ENCODE peak calls at places on chromosomes 13 and 19, in ten cellular contexts. Y is right atrium auricular region, T is ovary, V is Peyer's patch, O is psoas muscle, D is neural crest cell, S is omental fat pad, U is GM10248, Z is uterus, E is breast epithelium. M is an unnamed sample.

GRCh38 chr13:46612258-46612657 is 59.3 kb downstream of the LRCH1 start:
- DNase-seq in Y (no peak), T (no peak), V (no peak), O (no peak), D (no peak), S (no peak), U (no peak), Z (no peak), E (no peak), M (no peak)

GRCh38 chr13:50094615-50095293 is 79.5 kb downstream of the KCNRG start:
- DNase-seq in Y (no peak), T (no peak), V (no peak), O (no peak), D (no peak), S (no peak), U (no peak), Z (no peak), E (no peak), M (no peak)

GRCh38 chr19:4057913-4058695 is 8.6 kb downstream of the ZBTB7A start:
- DNase-seq in Y (peak), T (peak), V (no peak), O (peak), D (no peak), S (peak), U (no peak), Z (peak), E (peak), M (no peak)

GRCh38 chr13:114053026-114053425 is 79.2 kb upstream of the C13orf46 start:
- DNase-seq in Y (no peak), T (no peak), V (no peak), O (no peak), D (no peak), S (no peak), U (no peak), Z (no peak), E (no peak), M (no peak)

GRCh38 chr19:14575428-14575980 is 3.6 kb upstream of the NDUFB7 start:
- DNase-seq in Y (no peak), T (no peak), V (no peak), O (no peak), D (no peak), S (no peak), U (no peak), Z (no peak), E (no peak), M (no peak)

GRCh38 chr13:76709851-76710250 is 176.4 kb downstream of the KCTD12 start:
- DNase-seq in Y (no peak), T (no peak), V (no peak), O (no peak), D (no peak), S (no peak), U (no peak), Z (no peak), E (no peak), M (no peak)

GRCh38 chr13:110942248-110942981 is 27.5 kb upstream of the ANKRD10 start:
- DNase-seq in Y (no peak), T (no peak), V (no peak), O (no peak), D (no peak), S (no peak), U (no peak), Z (no peak), E (no peak), M (no peak)

GRCh38 chr13:113794086-113794485 is 35.1 kb downstream of the TMEM255B start:
- DNase-seq in Y (no peak), T (no peak), V (no peak), O (no peak), D (no peak), S (no peak), U (no peak), Z (no peak), E (no peak), M (no peak)

GRCh38 chr13:104256701-104257100 is 1190.5 kb upstream of the SLC10A2 start:
- DNase-seq in Y (no peak), T (no peak), V (no peak), O (no peak), D (no peak), S (no peak), U (no peak), Z (no peak), E (no peak), M (no peak)

GRCh38 chr13:92436927-92437326 is 789.7 kb upstream of the GPC6 start:
- DNase-seq in Y (no peak), T (no peak), V (no peak), O (no peak), D (no peak), S (no peak), U (no peak), Z (no peak), E (no peak), M (no peak)

GRCh38 chr19:35204799-35205732 is 23.5 kb downstream of the FAM187B start:
- DNase-seq in Y (no peak), T (no peak), V (peak), O (no peak), D (no peak), S (no peak), U (peak), Z (no peak), E (no peak), M (no peak)

GRCh38 chr13:49624207-49624606 is 4.1 kb upstream of the ARL11 start:
- DNase-seq in Y (no peak), T (no peak), V (no peak), O (no peak), D (no peak), S (no peak), U (no peak), Z (no peak), E (no peak), M (no peak)

GRCh38 chr19:51691122-51692064 is 1.7 kb upstream of the SPACA6 start:
- DNase-seq in Y (peak), T (no peak), V (no peak), O (no peak), D (no peak), S (no peak), U (no peak), Z (no peak), E (no peak), M (peak)

GRCh38 chr19:37361994-37362393 is 8.9 kb upstream of the ZNF527 start:
- DNase-seq in Y (no peak), T (no peak), V (no peak), O (no peak), D (no peak), S (no peak), U (no peak), Z (no peak), E (no peak), M (no peak)

GRCh38 chr13:112200200-112200599 is 133.3 kb downstream of the SOX1 start:
- DNase-seq in Y (no peak), T (no peak), V (no peak), O (no peak), D (no peak), S (no peak), U (no peak), Z (no peak), E (no peak), M (no peak)

GRCh38 chr19:40266912-40267600 is 18.1 kb downstream of the AKT2 start:
- DNase-seq in Y (no peak), T (no peak), V (no peak), O (no peak), D (no peak), S (no peak), U (no peak), Z (no peak), E (no peak), M (no peak)

DNA sequence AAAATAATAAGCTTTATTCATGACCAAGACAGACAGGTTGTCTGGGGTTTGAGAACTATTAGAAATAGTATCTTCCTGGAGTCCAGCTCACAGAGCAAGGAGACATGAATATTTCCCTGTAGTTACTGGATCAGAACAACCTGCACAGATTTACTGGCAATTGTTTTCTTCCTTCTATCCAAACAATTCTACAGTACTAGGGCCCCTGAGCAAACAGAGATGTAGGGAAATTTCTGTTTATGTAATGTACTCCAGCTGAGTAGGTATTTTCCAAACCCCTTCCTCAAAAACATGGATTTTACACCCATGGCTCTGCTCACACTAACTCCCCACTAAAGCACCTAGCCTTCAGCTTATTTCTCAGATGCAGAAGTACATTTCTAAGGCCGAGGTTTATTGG is 557.6 kb downstream of the GPC6 start:
- DNase-seq in Y (no peak), T (no peak), V (no peak), O (no peak), D (no peak), S (no peak), U (no peak), Z (no peak), E (no peak), M (no peak)
- TF ChIP-seq CTCF in Y (no peak), T (no peak), V (no peak), O (no peak), D (no peak), S (no peak), U (no peak), Z (no peak), E (no peak), M (no peak)

GRCh38 chr13:109644956-109645355 is 141.4 kb downstream of the IRS2 start:
- DNase-seq in Y (no peak), T (no peak), V (no peak), O (no peak), D (no peak), S (no peak), U (no peak), Z (no peak), E (no peak), M (no peak)
- TF ChIP-seq CTCF in Y (no peak), T (no peak), V (no peak), O (no peak), D (no peak), S (no peak), U (no peak), Z (no peak), E (no peak), M (no peak)

GRCh38 chr13:28199089-28199488 is 60.7 kb downstream of the PAN3 start:
- DNase-seq in Y (no peak), T (no peak), V (no peak), O (no peak), D (no peak), S (no peak), U (no peak), Z (no peak), E (no peak), M (no peak)
- TF ChIP-seq CTCF in Y (peak), T (no peak), V (no peak), O (no peak), D (peak), S (no peak), U (no peak), Z (no peak), E (no peak), M (no peak)

GRCh38 chr19:19064098-19064722 is 416 bp downstream of the SLC25A42 start:
- DNase-seq in Y (no peak), T (peak), V (no peak), O (no peak), D (no peak), S (no peak), U (no peak), Z (no peak), E (peak), M (no peak)
- TF ChIP-seq CTCF in Y (peak), T (no peak), V (peak), O (no peak), D (peak), S (no peak), U (peak), Z (no peak), E (no peak), M (peak)

DNA sequence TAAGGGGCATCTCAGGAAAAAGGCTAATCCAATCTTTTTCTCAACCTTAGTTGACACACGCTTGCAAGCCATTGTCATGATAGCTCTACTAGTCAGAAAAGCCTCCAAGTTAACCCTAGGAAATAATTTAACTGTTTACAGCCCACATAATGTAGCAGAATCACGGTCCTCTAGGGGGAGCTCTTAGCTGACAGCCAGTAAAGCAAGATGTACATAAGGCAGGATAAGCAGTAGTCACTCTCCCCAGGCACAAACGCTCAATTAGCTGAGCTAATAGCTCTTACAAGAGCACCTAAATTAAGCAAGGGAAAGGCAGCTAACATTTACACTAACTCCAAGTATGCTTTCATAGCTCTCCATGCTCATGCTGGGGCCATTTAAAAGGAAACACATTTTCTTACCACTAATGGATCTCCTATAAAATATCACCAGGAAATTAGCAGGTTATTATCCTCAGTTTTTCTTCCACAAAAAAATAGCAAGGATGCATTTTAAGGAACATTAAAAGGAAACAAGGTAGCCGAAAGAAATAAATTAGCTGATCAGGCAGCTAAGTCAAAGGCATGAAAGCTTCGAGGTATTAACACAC is 33.7 kb upstream of the ZSCAN5A start:
- DNase-seq in Y (no peak), T (no peak), V (no peak), O (no peak), D (no peak), S (no peak), U (no peak), Z (no peak), E (no peak), M (no peak)
- TF ChIP-seq CTCF in Y (peak), T (no peak), V (no peak), O (no peak), D (peak), S (no peak), U (peak), Z (no peak), E (no peak), M (no peak)

GRCh38 chr13:74795526-74795925 is 661.3 kb upstream of the KLF12 start:
- DNase-seq in Y (no peak), T (no peak), V (no peak), O (no peak), D (no peak), S (no peak), U (no peak), Z (no peak), E (no peak), M (no peak)
- TF ChIP-seq CTCF in Y (no peak), T (no peak), V (no peak), O (no peak), D (no peak), S (no peak), U (no peak), Z (no peak), E (no peak), M (no peak)

M was measured in osteocyte.